ENCODE peak calls at places on chromosome 22, in four cellular contexts. C is K562, E is H1, I is uterus. L is an unnamed sample.

GRCh38 chr22:20131593-20131855 is at the start of gene ZDHHC8:
- DNase-seq in I (no peak), C (peak; percentile 96), E (no peak), L (peak; percentile 66)

GRCh38 chr22:22942511-22943329 is 55.1 kb downstream of the IGLL5 start:
- DNase-seq in E (no peak), C (peak; percentile 100), I (no peak), L (no peak)

GRCh38 chr22:17087176-17088131 is 2.7 kb downstream of the IL17RA start:
- DNase-seq in I (no peak), C (no peak), E (no peak), L (no peak)

GRCh38 chr22:19069451-19069850 is 52.8 kb downstream of the DGCR2 start:
- DNase-seq in C (no peak), I (no peak), E (no peak), L (no peak)

GRCh38 chr22:27982106-27982505 is 63.0 kb upstream of the PITPNB start:
- DNase-seq in C (no peak), I (no peak), E (no peak), L (no peak)

GRCh38 chr22:43273902-43274484 is 69.2 kb downstream of the SCUBE1 start:
- DNase-seq in C (peak; percentile 64), I (peak; percentile 35), E (peak; percentile 41), L (peak; percentile 71)

GRCh38 chr22:40250608-40251007 is 72.9 kb downstream of the TNRC6B start:
- DNase-seq in C (no peak), E (no peak), I (no peak), L (no peak)

GRCh38 chr22:22069450-22070370 is 87.1 kb upstream of the TOP3B start:
- DNase-seq in C (no peak), I (no peak), E (no peak), L (no peak)

GRCh38 chr22:21927174-21927823 is 25.3 kb downstream of the PPM1F start:
- DNase-seq in E (no peak), C (peak; percentile 79), I (no peak), L (no peak)

GRCh38 chr22:43205748-43206514 is 19.0 kb upstream of the TTLL12 start:
- DNase-seq in I (no peak), E (no peak), C (peak; percentile 25), L (no peak)

GRCh38 chr22:39592104-39593060 is 21.8 kb downstream of the CACNA1I start:
- DNase-seq in C (no peak), E (no peak), I (no peak), L (no peak)

GRCh38 chr22:44451016-44451415 is 47.0 kb downstream of the RTL6 start:
- DNase-seq in I (no peak), E (no peak), C (no peak), L (no peak)

GRCh38 chr22:40218723-40219294 is 41.1 kb downstream of the TNRC6B start:
- DNase-seq in I (no peak), C (no peak), E (no peak), L (no peak)

GRCh38 chr22:35172452-35172851 is 84.8 kb upstream of the HMGXB4 start:
- DNase-seq in C (no peak), E (no peak), I (no peak), L (no peak)

GRCh38 chr22:39306456-39307361 is 12.7 kb downstream of the RPL3 start:
- DNase-seq in E (no peak), I (no peak), C (peak; percentile 61), L (no peak)

GRCh38 chr22:24554316-24555159 is at the start of gene GUCD1:
- DNase-seq in C (no peak), E (no peak), I (no peak), L (no peak)

GRCh38 chr22:19480173-19480568 is 451 bp downstream of the CDC45 start:
- DNase-seq in C (no peak), E (no peak), I (no peak), L (no peak)

GRCh38 chr22:36998620-36999351 is 20.5 kb downstream of the TST start:
- DNase-seq in E (no peak), C (no peak), I (no peak), L (no peak)

GRCh38 chr22:23715811-23716355 is 25.1 kb downstream of the RGL4 start:
- DNase-seq in E (no peak), C (no peak), I (no peak), L (no peak)

GRCh38 chr22:28279888-28280287 is 360.8 kb upstream of the PITPNB start:
- DNase-seq in I (no peak), E (no peak), C (no peak), L (no peak)

GRCh38 chr22:29205598-29206371 is at the start of gene EMID1:
- DNase-seq in E (no peak), I (peak; percentile 39), C (peak; percentile 89), L (no peak)

GRCh38 chr22:39294571-39295468 is 24.6 kb downstream of the RPL3 start:
- DNase-seq in E (no peak), C (no peak), I (no peak), L (no peak)

GRCh38 chr22:22210375-22210774 is 34.2 kb upstream of the VPREB1 start:
- DNase-seq in I (no peak), C (no peak), E (no peak), L (no peak)

GRCh38 chr22:45296628-45297297 is 12.0 kb downstream of the UPK3A start:
- DNase-seq in E (no peak), I (no peak), C (no peak), L (peak; percentile 37)

GRCh38 chr22:40055143-40055926 is 60.6 kb downstream of the FAM83F start:
- DNase-seq in C (peak; percentile 20), I (no peak), E (no peak), L (peak; percentile 29)

GRCh38 chr22:16917144-16918003 is 90.6 kb downstream of the GAB4 start:
- DNase-seq in E (no peak), C (peak; percentile 75), I (peak; percentile 22), L (peak; percentile 32)

GRCh38 chr22:39534591-39535301 is 2.2 kb upstream of the RPS19BP1 start:
- DNase-seq in C (peak; percentile 73), I (peak; percentile 84), E (no peak), L (peak; percentile 80)

GRCh38 chr22:43978558-43978957 is 23.3 kb downstream of the SAMM50 start:
- DNase-seq in C (no peak), I (no peak), E (no peak), L (no peak)

GRCh38 chr22:23548501-23549197 is 31.4 kb downstream of the IGLL1 start:
- DNase-seq in C (no peak), I (no peak), E (no peak), L (no peak)

GRCh38 chr22:36334081-36334831 is 53.5 kb downstream of the MYH9 start:
- DNase-seq in C (peak; percentile 70), E (no peak), I (no peak), L (no peak)

GRCh38 chr22:28951969-28952521 is 68.7 kb downstream of the ZNRF3 start:
- DNase-seq in C (no peak), I (no peak), E (no peak), L (no peak)

DNA sequence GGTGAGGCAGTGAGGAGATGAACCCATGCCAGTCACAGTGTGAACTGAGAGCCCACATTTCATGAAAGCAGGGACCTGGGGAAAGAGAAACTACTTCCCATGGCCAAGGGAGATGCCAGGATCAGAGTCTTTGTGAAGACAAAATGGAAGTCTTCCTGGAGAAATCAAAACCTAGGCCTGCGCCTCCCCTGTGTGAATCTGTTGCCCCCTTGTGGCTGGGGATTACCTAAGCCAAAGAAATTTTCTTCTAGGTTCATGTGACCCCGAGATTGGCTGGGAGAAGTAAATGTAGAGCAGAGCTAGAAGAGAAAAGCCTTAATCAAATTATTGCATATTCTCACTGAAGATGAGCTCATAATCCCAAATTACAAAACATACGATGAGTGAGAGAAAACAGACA is 1075.3 kb downstream of the TBC1D22A start:
- DNase-seq in I (no peak), E (peak; percentile 17), C (peak; percentile 26), L (no peak)
- TF ChIP-seq POLR2A in I (no peak), E (no peak), C (no peak), L (no peak)

DNA sequence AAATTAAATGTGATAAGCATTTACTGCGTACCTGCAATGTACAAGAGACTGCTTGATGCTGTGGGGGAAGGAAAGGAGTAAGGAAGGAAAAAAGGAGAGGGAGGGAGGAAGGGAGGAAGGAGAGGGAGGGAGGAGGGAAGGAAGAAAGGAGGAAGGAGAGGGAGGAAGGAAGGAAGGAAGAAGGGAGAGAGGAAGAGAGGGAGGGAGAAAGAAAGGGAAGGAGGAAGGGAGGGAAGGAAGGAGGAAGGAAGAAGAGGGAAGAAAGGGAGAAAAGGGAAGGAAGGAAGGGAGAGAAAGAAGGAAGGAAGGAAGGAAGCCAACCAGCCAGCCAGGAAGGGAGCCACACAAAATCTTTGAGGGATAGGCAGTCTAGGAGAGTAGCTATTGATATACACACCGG is 44.0 kb upstream of the MYO18B start:
- DNase-seq in I (no peak), C (no peak), E (no peak), L (no peak)
- TF ChIP-seq POLR2A in I (no peak), C (no peak), E (no peak), L (no peak)

DNA sequence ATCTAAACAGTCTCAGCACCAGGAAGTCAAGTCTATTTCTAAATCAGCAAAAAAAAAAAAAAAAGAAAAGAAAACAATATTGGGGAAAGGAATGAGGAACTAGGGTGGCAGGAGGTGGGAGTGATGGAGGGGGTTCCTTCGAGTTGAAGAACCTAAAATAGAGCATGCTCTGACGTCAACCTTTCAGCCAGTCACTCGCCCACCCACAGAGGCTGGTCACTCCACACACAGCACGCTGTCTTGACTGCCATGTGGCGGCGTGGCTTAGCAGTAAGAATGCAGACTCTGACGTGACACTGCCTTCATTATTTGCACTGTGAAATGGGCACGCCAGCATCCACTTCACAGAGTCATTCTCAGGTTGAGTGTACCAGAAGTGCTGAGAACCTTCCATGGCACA is 48.3 kb downstream of the LARGE1 start:
- DNase-seq in I (peak; percentile 38), E (no peak), C (no peak), L (no peak)
- TF ChIP-seq POLR2A in I (no peak), E (no peak), C (no peak), L (no peak)

GRCh38 chr22:49850021-49850911 is 3.4 kb upstream of the ZBED4 start:
- DNase-seq in E (no peak), I (no peak), C (no peak), L (no peak)

GRCh38 chr22:49850959-49851815 is 2.5 kb upstream of the ZBED4 start:
- DNase-seq in I (no peak), C (no peak), E (no peak), L (no peak)

GRCh38 chr22:49853981-49854791 is 542 bp downstream of the ZBED4 start:
- DNase-seq in I (no peak), C (peak; percentile 77), E (no peak), L (no peak)

GRCh38 chr22:49855491-49855911 is 1.9 kb downstream of the ZBED4 start:
- DNase-seq in E (no peak), I (no peak), C (no peak), L (no peak)

DNA sequence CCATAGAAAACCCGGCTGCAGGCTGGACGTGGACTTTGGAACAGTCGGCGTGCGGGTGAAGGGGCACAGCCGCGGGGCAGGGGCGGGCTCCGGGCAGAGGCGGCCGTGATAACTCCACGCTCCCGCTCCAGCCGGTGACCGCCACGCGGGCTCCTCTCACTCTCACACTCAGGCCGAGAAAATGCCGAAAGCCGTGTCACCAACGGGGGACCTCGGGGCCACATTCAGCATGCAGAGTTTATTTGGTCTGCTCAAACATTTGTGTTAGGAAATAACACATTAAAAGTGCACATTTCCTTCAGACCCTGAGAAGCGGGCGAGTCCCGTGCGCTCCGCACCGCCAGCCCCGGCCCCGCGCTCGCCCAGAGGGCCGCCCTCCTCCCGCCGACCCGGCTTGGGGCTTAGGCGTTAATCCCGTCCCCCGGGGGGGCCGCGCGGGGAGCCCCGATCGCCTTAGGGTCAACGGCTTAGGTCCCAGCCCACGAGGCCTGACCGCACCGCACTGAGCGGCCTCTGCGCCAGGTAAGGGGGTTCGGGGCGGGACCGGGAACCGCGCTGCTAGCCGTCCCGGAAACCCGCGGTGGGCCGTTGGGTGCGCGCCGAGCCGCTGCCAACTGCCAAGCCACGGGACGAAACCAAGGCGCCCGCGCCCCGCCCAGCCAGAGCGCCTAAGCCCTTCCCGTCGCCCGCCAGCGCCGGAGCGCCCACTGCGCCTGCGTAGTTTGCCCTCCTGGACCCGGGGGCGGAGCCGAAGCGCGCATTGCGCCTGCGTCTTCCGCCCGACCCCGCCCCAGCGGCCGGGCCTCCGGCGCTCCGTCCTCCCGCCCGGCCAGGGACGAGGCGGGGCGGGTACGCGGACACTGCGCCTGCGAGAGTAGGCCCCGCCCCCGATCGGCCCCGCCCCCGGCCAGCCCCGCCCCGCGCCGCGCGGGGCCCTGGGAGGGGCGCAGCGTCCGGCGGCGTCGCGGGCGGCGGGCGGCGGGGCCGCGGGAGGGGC is at the start of gene ZBED4:
- DNase-seq in C (peak; percentile 96), E (peak; percentile 89), I (peak; percentile 95), L (peak; percentile 95)
- TF ChIP-seq POLR2A in C (peak; percentile 86), E (no peak), I (peak; percentile 81), L (no peak)

L was measured in GM12891.